ENCODE peak calls at places on chromosomes 7 and 10, in eight cellular contexts. K, D, I, O, L, P, V and G are unnamed samples.

GRCh38 chr10:22534849-22535604 is 179.4 kb downstream of the PIP4K2A start:
- DNase-seq in I (no peak), K (no peak), D (no peak), L (no peak), P (no peak), O (no peak), V (no peak), G (no peak)

GRCh38 chr7:36439624-36440023 is 50.0 kb downstream of the ANLN start:
- DNase-seq in P (no peak), D (no peak), L (no peak), I (no peak), V (no peak), K (no peak), O (no peak), G (no peak)

GRCh38 chr7:151666886-151667285 is 147.2 kb upstream of the RHEB start:
- DNase-seq in I (no peak), L (no peak), K (no peak), D (no peak), O (no peak), P (no peak), V (no peak), G (no peak)

GRCh38 chr7:112162161-112163020 is 43.8 kb downstream of the DOCK4 start:
- DNase-seq in K (peak; percentile 52), D (peak; percentile 31), P (peak; percentile 59), O (peak; percentile 73), I (no peak), L (no peak), V (no peak), G (no peak)

GRCh38 chr7:12637819-12638592 is 49.4 kb upstream of the ARL4A start:
- DNase-seq in D (no peak), V (no peak), O (no peak), P (no peak), K (no peak), I (no peak), L (no peak), G (no peak)

GRCh38 chr10:75884808-75885207 is 453.4 kb downstream of the LRMDA start:
- DNase-seq in K (no peak), D (no peak), P (no peak), V (no peak), I (no peak), O (no peak), L (no peak), G (no peak)

GRCh38 chr10:89235073-89235798 is 16.3 kb downstream of the LIPA start:
- DNase-seq in I (peak; percentile 73), O (no peak), D (peak; percentile 87), L (no peak), V (no peak), K (peak; percentile 73), P (no peak), G (peak; percentile 52)

GRCh38 chr10:128854965-128855364 is 612.1 kb upstream of the MGMT start:
- DNase-seq in O (peak; percentile 42), P (peak; percentile 15), L (peak; percentile 61), K (no peak), I (peak; percentile 83), V (no peak), D (peak; percentile 89), G (no peak)

GRCh38 chr10:21413268-21413667 is 112.2 kb downstream of the SKIDA1 start:
- DNase-seq in L (no peak), K (no peak), V (no peak), D (no peak), O (no peak), I (no peak), P (no peak), G (no peak)

GRCh38 chr10:125692246-125692931 is 9.4 kb upstream of the TEX36 start:
- DNase-seq in L (no peak), V (no peak), P (no peak), D (no peak), I (no peak), O (no peak), K (peak; percentile 38), G (peak; percentile 57)

GRCh38 chr7:45072131-45073030 is 16.4 kb downstream of the NACAD start:
- DNase-seq in V (no peak), L (no peak), K (no peak), P (no peak), O (no peak), I (no peak), D (no peak), G (no peak)

GRCh38 chr10:84537447-84537931 is 209.1 kb downstream of the CCSER2 start:
- DNase-seq in L (peak; percentile 59), O (no peak), D (peak; percentile 66), V (no peak), P (peak; percentile 58), I (peak; percentile 50), K (peak; percentile 40), G (no peak)

GRCh38 chr10:90644165-90644564 is 213.7 kb downstream of the HTR7 start:
- DNase-seq in V (no peak), D (no peak), O (no peak), K (peak; percentile 84), P (no peak), L (no peak), I (no peak), G (no peak)

GRCh38 chr10:91632671-91633550 is at the start of gene PPP1R3C:
- DNase-seq in I (peak; percentile 73), O (peak; percentile 90), D (peak; percentile 97), L (peak; percentile 92), P (peak; percentile 80), K (peak; percentile 97), V (peak; percentile 58), G (peak; percentile 73)

GRCh38 chr7:71770269-71770907 is 638.4 kb downstream of the GALNT17 start:
- DNase-seq in P (no peak), V (no peak), L (peak; percentile 22), O (peak; percentile 33), D (no peak), I (no peak), K (no peak), G (no peak)

GRCh38 chr10:71889388-71889987 is 38.4 kb upstream of the PSAP start:
- DNase-seq in L (no peak), D (no peak), V (no peak), K (no peak), O (no peak), I (no peak), P (no peak), G (no peak)
- TF ChIP-seq CTCF in L (no peak), D (no peak), V (no peak), K (no peak), O (no peak), I (no peak), P (no peak), G (no peak)

GRCh38 chr7:118352854-118353453 is 128.4 kb downstream of the ANKRD7 start:
- DNase-seq in V (no peak), O (no peak), I (no peak), D (no peak), K (no peak), P (no peak), L (no peak), G (no peak)
- TF ChIP-seq CTCF in V (peak; percentile 42), O (peak; percentile 27), I (no peak), D (peak; percentile 43), K (no peak), P (peak; percentile 33), L (no peak), G (no peak)

DNA sequence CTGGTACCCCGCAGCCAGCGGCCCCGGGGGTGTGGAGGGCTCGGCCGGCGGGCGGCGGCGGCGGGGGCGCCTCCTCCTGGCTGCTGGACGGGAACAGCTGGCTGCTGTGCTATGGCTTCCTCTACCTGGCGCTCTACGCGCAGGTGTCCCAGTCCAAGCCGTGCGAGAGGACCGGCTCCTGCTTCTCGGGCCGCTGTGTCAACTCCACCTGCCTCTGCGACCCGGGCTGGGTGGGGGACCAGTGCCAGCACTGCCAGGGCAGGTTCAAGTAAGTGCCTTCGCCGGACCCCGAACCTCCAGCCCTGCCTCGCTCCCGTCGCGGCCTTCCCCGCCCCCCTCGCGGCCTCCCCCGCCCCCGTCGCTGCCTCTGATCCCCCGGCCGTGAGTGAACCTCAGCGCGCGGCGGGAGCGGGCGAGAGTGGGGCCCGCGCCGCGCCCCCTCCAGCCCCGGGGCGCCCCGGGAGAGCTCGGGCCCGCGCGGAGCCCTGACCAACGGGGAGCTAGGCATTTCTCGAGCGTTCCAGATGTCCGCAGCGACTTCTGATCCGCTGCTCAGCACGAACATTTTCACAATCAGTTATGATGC is 704 bp downstream of the ATRNL1 start:
- DNase-seq in K (peak; percentile 9), V (peak; percentile 30), L (peak; percentile 37), O (peak; percentile 82), P (peak; percentile 61), I (no peak), D (peak; percentile 48), G (no peak)
- TF ChIP-seq CTCF in K (no peak), V (peak; percentile 46), L (no peak), O (peak; percentile 30), P (no peak), I (no peak), D (no peak), G (peak; percentile 3)

DNA sequence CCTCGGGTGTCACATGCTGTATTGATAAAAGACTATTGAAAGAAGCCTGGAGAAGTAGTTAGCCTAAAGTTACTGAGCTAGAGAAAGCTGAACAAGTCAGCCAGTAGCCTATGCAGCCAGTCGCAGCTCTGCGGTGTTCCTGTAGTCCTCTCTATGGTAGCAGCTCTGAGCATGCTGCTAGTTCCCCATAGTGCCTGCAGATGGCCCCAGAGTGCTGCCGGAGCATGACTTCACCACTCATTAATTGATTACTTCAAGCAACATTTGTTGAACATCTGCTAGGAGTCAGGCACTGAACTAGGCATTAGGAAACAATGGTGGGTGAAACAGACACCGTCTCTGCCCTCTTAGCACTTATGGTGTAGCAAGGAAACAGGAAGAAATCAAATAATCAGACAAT is 422.7 kb downstream of the SORCS3 start:
- DNase-seq in L (peak; percentile 73), O (peak; percentile 71), K (peak; percentile 52), V (peak; percentile 37), P (peak; percentile 53), I (no peak), D (no peak), G (no peak)
- TF ChIP-seq CTCF in L (peak; percentile 82), O (peak; percentile 96), K (no peak), V (peak; percentile 82), P (peak; percentile 83), I (no peak), D (no peak), G (peak; percentile 58)